ENCODE peak calls at places on chromosomes 2 and 18, in eight cellular contexts. M, R, N, U, Q, T, W and K are unnamed samples. For H3K4me1, the result is how much of the 10 kb centered on the place peaks cover.

GRCh38 chr2:176514805-176515500 is 245.7 kb downstream of the MTX2 start:
- DNase-seq in M (no peak), R (no peak), N (no peak), U (no peak), Q (no peak), T (no peak), W (no peak), K (no peak)

GRCh38 chr2:9089831-9090230 is 86.3 kb upstream of the MBOAT2 start:
- DNase-seq in M (no peak), R (no peak), N (no peak), U (no peak), Q (no peak), T (no peak), W (no peak), K (no peak)

GRCh38 chr2:69995511-69995910 is 34.1 kb upstream of the ASPRV1 start:
- DNase-seq in M (no peak), R (no peak), N (no peak), U (no peak), Q (no peak), T (no peak), W (no peak), K (no peak)

GRCh38 chr2:236572482-236572881 is 2.9 kb downstream of the ACKR3 start:
- DNase-seq in M (peak), R (no peak), N (peak), U (peak), Q (no peak), T (no peak), W (peak), K (no peak)

GRCh38 chr2:153509133-153509532 is 30.6 kb upstream of the RPRM start:
- DNase-seq in M (no peak), R (no peak), N (no peak), U (no peak), Q (no peak), T (no peak), W (no peak), K (no peak)

GRCh38 chr18:33231474-33232317 is 208.8 kb downstream of the CCDC178 start:
- DNase-seq in M (peak), R (peak), N (peak), U (peak), Q (peak), T (peak), W (peak), K (peak)

GRCh38 chr18:68803371-68803770 is 5.5 kb downstream of the CCDC102B start:
- DNase-seq in M (no peak), R (no peak), N (no peak), U (peak), Q (no peak), T (peak), W (peak), K (peak)

GRCh38 chr2:65103013-65103720 is 26.7 kb downstream of the RAB1A start:
- DNase-seq in M (no peak), R (no peak), N (no peak), U (no peak), Q (no peak), T (no peak), W (peak), K (no peak)

GRCh38 chr2:105749583-105750399 is 5.1 kb downstream of the NCK2 start:
- DNase-seq in M (no peak), R (no peak), N (no peak), U (no peak), Q (no peak), T (no peak), W (no peak), K (no peak)

GRCh38 chr2:105748564-105748963 is 3.9 kb downstream of the NCK2 start:
- DNase-seq in M (no peak), R (no peak), N (no peak), U (no peak), Q (no peak), T (no peak), W (no peak), K (no peak)

GRCh38 chr2:105747254-105747909 is 2.7 kb downstream of the NCK2 start:
- DNase-seq in M (no peak), R (no peak), N (no peak), U (no peak), Q (no peak), T (no peak), W (no peak), K (no peak)

GRCh38 chr2:105746177-105747080 is 1.7 kb downstream of the NCK2 start:
- DNase-seq in M (peak), R (peak), N (no peak), U (peak), Q (peak), T (peak), W (peak), K (peak)

DNA sequence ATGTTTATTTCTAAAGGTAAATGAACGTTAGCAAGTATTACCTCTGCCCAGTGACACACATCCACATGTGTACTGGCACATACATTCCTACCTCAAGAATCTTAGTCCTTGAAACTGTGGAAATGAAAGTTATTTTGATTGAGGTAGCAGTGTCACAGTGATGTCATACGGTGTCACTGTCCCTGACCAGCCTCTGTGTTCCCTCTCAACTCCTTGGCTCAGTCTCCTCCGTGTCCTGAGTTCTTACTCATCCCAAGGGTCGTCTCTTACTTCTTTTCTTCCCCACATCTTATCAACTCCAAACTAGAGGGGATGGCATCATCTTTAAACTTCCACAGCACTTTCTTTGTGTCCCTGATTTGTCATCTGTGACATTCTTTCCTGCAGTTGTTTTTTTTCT is 3.3 kb downstream of the NCK2 start:
- DNase-seq in M (no peak), R (no peak), N (no peak), U (no peak), Q (no peak), T (no peak), W (no peak), K (no peak)
- H3K4me1 ChIP-seq in M (under half), R (under half), N (under half), U (half or more), Q (under half), T (under half), W (under half), K (under half)

GRCh38 chr2:173957517-173957916 is 7.7 kb downstream of the SP3 start:
- DNase-seq in M (no peak), R (no peak), N (no peak), U (no peak), Q (no peak), T (no peak), W (no peak), K (no peak)

GRCh38 chr2:173956454-173956853 is 8.7 kb downstream of the SP3 start:
- DNase-seq in M (no peak), R (no peak), N (no peak), U (no peak), Q (no peak), T (no peak), W (no peak), K (no peak)

GRCh38 chr2:173959358-173959884 is 5.8 kb downstream of the SP3 start:
- DNase-seq in M (no peak), R (no peak), N (no peak), U (no peak), Q (no peak), T (no peak), W (no peak), K (no peak)

GRCh38 chr2:173959909-173960308 is 5.3 kb downstream of the SP3 start:
- DNase-seq in M (no peak), R (no peak), N (no peak), U (no peak), Q (no peak), T (no peak), W (no peak), K (no peak)

DNA sequence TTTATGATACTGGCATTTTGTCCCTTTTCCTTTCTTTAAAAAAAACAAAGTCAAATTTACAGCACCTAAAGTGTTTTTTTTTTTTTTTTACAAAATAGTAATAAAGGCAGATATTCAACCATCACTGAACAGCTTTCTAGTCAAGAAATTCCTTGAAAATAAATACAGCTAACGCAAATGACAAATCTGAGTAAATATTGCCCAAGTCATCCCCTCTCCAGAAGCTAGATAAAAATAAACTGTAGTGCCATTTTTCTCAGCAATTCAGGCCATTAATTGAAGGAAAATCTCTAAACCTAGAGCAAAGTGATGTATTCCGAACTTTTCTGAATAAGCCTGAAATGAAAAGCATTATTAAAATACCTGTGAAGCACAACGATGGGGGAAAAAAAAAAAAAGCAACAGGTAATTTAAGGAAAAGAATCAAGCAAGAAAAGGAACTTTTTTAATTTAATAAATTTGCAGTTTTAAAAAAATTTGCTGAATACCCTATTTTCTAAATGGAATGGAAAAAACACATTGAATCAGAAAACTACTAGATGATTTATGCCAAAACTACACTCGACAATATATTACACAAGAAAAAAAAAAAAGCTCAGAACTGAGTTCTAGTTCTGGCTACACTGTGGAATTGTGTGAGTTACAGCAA is 6.9 kb downstream of the SP3 start:
- DNase-seq in M (no peak), R (peak), N (no peak), U (no peak), Q (no peak), T (no peak), W (no peak), K (no peak)
- H3K4me1 ChIP-seq in M (half or more), R (half or more), N (under half), U (half or more), Q (half or more), T (half or more), W (half or more), K (half or more)

DNA sequence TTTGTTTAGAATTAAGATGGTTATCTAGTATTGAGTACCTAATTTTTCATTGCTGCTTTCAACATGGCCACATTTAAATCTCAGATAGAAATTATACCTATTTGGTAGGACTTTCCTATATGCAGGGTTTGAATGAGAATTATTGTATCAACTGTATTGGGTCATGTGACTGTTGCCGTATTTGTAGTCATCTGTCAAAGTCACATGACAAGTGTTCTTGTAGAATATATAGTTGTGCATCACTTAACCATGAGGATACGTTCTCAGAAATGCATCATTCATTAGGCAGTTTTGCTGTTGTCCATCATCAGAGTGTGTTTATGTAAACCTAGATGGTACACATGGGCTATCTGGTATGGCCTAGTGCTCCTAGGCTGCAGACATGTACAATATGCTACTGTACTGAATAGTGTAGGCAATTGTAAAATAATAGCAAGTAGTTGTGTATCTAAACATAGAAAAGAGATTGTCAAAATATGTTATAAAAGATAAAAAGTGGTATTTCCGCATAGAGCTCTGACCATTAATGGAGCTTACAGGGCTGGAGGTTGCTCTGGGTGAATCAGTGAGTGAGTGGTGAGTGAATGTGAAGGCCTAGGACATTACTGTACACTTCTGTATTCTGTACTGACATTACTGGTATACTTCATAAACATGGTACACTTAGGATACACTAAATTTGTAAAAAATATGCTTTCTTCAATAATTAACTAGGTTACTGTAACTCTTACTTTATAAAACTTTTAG is 123.7 kb downstream of the MAP4K4 start:
- DNase-seq in M (no peak), R (no peak), N (no peak), U (no peak), Q (no peak), T (no peak), W (no peak), K (no peak)
- H3K4me1 ChIP-seq in M (under half), R (half or more), N (under half), U (half or more), Q (under half), T (under half), W (under half), K (under half)

GRCh38 chr2:127093648-127094210 is 13.2 kb downstream of the BIN1 start:
- DNase-seq in M (no peak), R (no peak), N (no peak), U (no peak), Q (no peak), T (no peak), W (no peak), K (no peak)

GRCh38 chr2:127092951-127093516 is 13.9 kb downstream of the BIN1 start:
- DNase-seq in M (no peak), R (no peak), N (no peak), U (no peak), Q (no peak), T (no peak), W (no peak), K (no peak)

GRCh38 chr2:127091148-127091547 is 15.8 kb downstream of the BIN1 start:
- DNase-seq in M (no peak), R (no peak), N (no peak), U (no peak), Q (no peak), T (no peak), W (no peak), K (no peak)

GRCh38 chr2:127091886-127092285 is 15.1 kb downstream of the BIN1 start:
- DNase-seq in M (no peak), R (no peak), N (no peak), U (no peak), Q (no peak), T (no peak), W (no peak), K (no peak)

GRCh38 chr2:127092306-127092705 is 14.6 kb downstream of the BIN1 start:
- DNase-seq in M (no peak), R (no peak), N (no peak), U (no peak), Q (no peak), T (no peak), W (no peak), K (no peak)
- H3K4me1 ChIP-seq in M (under half), R (under half), N (under half), U (under half), Q (under half), T (under half), W (under half), K (under half)

DNA sequence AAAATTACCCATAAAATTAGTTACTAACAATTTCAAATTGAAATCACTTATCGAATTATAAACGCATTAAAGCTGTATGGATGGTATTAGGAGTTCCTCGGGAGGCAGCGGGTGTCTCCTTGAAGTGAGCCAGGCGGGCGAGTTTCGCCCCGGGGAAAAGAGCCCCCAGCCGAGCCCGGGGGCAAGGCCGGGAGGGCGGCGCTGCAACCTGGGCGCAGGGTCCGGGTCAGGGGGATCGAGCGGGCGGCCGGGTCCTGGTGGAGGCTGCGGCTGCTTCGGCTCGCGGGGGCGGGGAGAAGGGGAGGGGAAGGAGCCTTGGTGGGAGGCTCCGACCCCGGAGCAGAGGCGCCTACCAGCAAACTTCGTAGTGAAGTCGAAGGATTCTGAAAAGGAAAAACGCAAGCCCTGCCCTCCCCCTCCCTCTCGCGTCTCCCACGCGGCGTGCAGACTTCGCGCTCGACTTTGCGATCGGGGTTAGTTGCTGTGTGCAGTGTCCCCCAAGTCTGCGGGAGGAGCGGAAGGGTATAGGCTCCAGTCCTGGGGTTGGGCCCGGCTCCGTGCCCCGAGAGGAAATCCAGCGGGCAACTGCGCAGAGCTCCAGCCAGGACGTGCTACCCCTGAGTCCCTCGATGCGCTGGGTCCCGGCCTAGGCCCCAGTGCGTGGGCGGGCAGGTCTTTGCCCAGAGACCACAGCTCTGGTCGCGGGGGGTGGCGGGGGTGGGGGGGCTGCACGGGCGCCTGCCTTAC is 140.9 kb downstream of the MEIS1 start:
- DNase-seq in M (peak), R (no peak), N (peak), U (peak), Q (no peak), T (peak), W (no peak), K (no peak)
- H3K4me1 ChIP-seq in M (under half), R (under half), N (under half), U (under half), Q (under half), T (under half), W (under half), K (under half)